ENCODE peak calls at places on chromosomes 1 and 21, in six cellular contexts. G is uterus, R is heart right ventricle, Z is GM12878, K is transverse colon, N is esophagus muscularis mucosa. D is an unnamed sample.
A peak's percentile ranks its signal among the peaks of the same experiment; 100 is the strongest.

GRCh38 chr21:17550671-17551308 is 37.9 kb downstream of the CXADR start:
- DNase-seq in R (no peak), Z (no peak), N (peak; percentile 57), K (no peak), G (no peak), D (no peak)

GRCh38 chr1:234433563-234434285 is 45.3 kb downstream of the TARBP1 start:
- DNase-seq in K (no peak), R (no peak), G (no peak), Z (peak; percentile 26), N (no peak), D (no peak)

GRCh38 chr1:201656670-201657032 is 117.7 kb downstream of the NAV1 start:
- DNase-seq in Z (no peak), K (peak; percentile 50), G (no peak), N (no peak), R (peak; percentile 61), D (no peak)

GRCh38 chr21:37032877-37033471 is 26.5 kb downstream of the RIPPLY3 start:
- DNase-seq in R (no peak), G (no peak), K (no peak), Z (no peak), N (no peak), D (no peak)

GRCh38 chr1:32681999-32682398 is 20.6 kb downstream of the SYNC start:
- DNase-seq in N (no peak), Z (no peak), G (no peak), R (no peak), K (no peak), D (no peak)

GRCh38 chr1:211680752-211681327 is 5.4 kb upstream of the NEK2 start:
- DNase-seq in G (peak; percentile 55), K (peak; percentile 69), R (peak; percentile 52), Z (peak; percentile 80), N (no peak), D (peak; percentile 49)

GRCh38 chr21:36708512-36709029 is 9.7 kb downstream of the SIM2 start:
- DNase-seq in G (no peak), Z (no peak), N (no peak), R (no peak), K (no peak), D (no peak)

GRCh38 chr1:81506691-81507090 is 294.0 kb upstream of the ADGRL2 start:
- DNase-seq in N (no peak), G (no peak), K (no peak), R (no peak), Z (no peak), D (no peak)

GRCh38 chr1:206803221-206803730 is 31.0 kb upstream of the IL10 start:
- DNase-seq in Z (peak; percentile 98), N (no peak), R (no peak), G (no peak), K (peak; percentile 60), D (no peak)

GRCh38 chr1:8510041-8510823 is 192.3 kb downstream of the SLC45A1 start:
- DNase-seq in Z (no peak), K (peak; percentile 28), R (no peak), G (peak; percentile 63), N (no peak), D (no peak)

GRCh38 chr1:167207940-167208623 is 12.6 kb upstream of the POU2F1 start:
- DNase-seq in R (no peak), K (no peak), N (no peak), Z (no peak), G (no peak), D (no peak)
- H3K9me3 ChIP-seq in R (peaks cover 4% of the 10 kb centered on the region), K (peaks cover 10% of the 10 kb centered on the region), N (peaks cover 5% of the 10 kb centered on the region), Z (peaks cover 14% of the 10 kb centered on the region), G (no peaks in the 10 kb centered on the region), D (no peaks in the 10 kb centered on the region)

DNA sequence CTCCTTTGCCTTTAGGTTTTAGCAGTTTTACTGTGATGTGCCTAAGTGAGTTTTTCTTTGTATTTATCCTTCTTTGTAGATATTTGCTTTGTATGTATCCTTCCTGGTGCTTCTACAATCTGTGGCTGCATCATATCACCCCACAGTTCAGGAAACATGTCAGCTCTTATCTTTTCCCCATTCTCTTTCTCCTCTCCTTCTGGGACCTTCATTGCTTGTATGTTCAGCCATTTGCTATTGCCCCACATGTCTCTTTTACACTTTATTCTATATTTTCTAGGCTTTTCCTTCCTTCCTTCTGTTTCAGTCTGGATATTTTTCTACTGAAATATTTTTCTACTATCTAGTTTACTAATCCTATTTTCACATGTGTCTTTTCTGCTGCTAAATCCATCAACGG is 14.9 kb downstream of the KNCN start:
- DNase-seq in G (no peak), Z (no peak), N (no peak), K (no peak), R (no peak), D (no peak)
- H3K9me3 ChIP-seq in G (no peaks in the 10 kb centered on the region), Z (no peaks in the 10 kb centered on the region), N (no peaks in the 10 kb centered on the region), K (no peaks in the 10 kb centered on the region), R (no peaks in the 10 kb centered on the region), D (no peaks in the 10 kb centered on the region)

DNA sequence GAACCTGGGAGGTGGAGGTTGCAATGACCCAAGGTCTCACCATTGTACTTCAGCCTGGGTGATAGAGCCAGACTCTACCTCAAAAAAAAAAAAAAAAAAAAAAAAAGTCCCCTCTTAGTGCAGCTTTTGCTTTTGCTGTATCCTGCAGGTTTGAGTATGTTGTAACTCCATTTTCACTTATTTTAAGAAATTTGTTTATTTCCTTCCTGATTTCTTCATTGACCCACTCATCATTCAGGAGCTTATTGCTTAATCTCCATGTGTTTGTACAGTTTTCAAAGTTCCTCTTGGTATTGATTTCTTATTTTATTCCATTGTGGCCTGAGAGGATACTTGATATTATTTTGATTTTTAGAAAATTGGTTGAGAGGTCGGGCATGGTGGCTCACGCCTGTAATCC is 50.9 kb upstream of the AK4 start:
- DNase-seq in Z (no peak), N (no peak), K (no peak), R (no peak), G (no peak), D (no peak)
- H3K9me3 ChIP-seq in Z (no peaks in the 10 kb centered on the region), N (peaks cover 32% of the 10 kb centered on the region), K (peaks cover 10% of the 10 kb centered on the region), R (peaks cover 30% of the 10 kb centered on the region), G (no peaks in the 10 kb centered on the region), D (peaks cover 25% of the 10 kb centered on the region)

DNA sequence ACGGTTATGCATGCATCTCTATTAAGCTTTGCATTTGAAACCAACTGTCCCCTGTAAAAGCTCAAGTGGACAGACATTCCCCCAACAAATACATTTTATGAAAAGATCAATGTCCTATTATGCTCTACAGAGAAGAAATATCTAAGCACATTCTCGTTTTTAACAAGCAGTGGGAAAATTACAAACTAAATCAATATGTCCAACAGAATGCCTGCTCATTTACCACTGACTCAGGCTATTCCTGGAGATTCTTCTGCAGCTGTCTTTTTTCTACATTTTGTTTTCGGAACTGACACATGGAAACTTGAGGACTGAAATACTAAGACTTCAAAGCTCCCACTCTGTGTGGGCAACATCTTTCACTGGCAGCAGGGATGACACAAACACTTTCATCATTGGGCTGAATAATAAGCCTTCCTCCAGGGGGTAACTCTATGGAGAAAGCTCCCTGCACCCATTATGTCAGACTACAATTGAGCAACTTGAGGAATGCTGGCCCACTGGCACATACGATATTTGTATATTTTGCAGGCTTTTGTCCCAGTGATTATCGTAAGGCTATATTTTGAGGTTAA is 175.6 kb upstream of the NCAM2 start:
- DNase-seq in N (no peak), G (no peak), K (no peak), R (no peak), Z (no peak), D (no peak)
- H3K9me3 ChIP-seq in N (no peaks in the 10 kb centered on the region), G (no peaks in the 10 kb centered on the region), K (no peaks in the 10 kb centered on the region), R (no peaks in the 10 kb centered on the region), Z (no peaks in the 10 kb centered on the region), D (no peaks in the 10 kb centered on the region)

GRCh38 chr21:34166468-34166867 is 93.1 kb downstream of the MRPS6 start:
- DNase-seq in Z (no peak), N (no peak), K (no peak), G (no peak), R (no peak), D (no peak)
- H3K9me3 ChIP-seq in Z (peaks cover 8% of the 10 kb centered on the region), N (peaks cover 59% of the 10 kb centered on the region), K (peaks cover 52% of the 10 kb centered on the region), G (no peaks in the 10 kb centered on the region), R (peaks cover 41% of the 10 kb centered on the region), D (peaks cover 12% of the 10 kb centered on the region)

DNA sequence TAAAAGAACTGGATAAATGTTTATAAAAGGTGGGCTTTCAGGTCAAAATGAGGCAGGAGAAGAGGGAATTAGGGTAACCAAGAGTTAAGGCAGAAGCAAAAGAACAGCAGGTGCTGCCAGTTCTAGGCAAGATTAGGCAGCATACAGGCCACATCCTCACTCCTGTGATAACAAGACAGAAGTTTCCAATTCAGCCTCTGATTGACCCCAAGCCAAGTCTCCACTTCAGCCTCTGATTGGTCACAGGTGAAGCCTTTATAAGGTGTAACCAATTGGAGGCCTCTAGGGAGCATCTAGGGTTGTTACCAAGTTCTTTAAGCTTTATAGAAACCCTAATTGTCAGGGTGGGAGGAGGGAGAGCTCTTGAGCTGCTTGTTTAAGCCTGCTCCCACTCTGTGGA is 160.8 kb downstream of the MATN1 start:
- DNase-seq in G (no peak), Z (no peak), R (no peak), K (no peak), N (no peak), D (no peak)
- H3K9me3 ChIP-seq in G (no peaks in the 10 kb centered on the region), Z (no peaks in the 10 kb centered on the region), R (peaks cover 15% of the 10 kb centered on the region), K (peaks cover 40% of the 10 kb centered on the region), N (peaks cover 41% of the 10 kb centered on the region), D (peaks cover 38% of the 10 kb centered on the region)

DNA sequence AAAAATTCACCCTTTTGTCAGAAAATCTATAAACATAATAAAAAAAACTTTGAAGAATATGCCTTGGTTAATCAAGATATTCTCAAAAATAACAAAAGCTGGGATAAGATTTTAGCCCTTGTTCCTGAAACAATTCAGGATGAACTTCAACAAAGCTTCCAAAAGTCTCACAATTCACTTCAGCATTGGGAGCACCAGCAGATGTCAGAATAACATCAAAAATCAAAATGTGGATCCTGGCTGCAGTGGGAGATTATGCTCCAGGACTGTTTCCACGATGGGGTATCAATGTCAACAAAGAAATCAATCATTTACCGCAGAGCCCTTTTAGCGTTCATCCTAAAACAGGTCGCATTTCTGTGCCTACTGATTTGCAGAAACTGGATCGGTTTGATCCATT is 35.2 kb downstream of the ZNF670 start:
- DNase-seq in R (no peak), N (no peak), K (no peak), G (no peak), Z (no peak), D (no peak)
- H3K9me3 ChIP-seq in R (peaks cover 22% of the 10 kb centered on the region), N (peaks cover under 1% of the 10 kb centered on the region), K (peaks cover 56% of the 10 kb centered on the region), G (no peaks in the 10 kb centered on the region), Z (peaks cover 20% of the 10 kb centered on the region), D (no peaks in the 10 kb centered on the region)

GRCh38 chr1:39835935-39836594 is 47.2 kb downstream of the TRIT1 start:
- DNase-seq in G (no peak), N (no peak), Z (no peak), R (no peak), K (no peak), D (no peak)

GRCh38 chr1:39836595-39837110 is 46.7 kb downstream of the TRIT1 start:
- DNase-seq in K (no peak), N (no peak), Z (no peak), R (no peak), G (no peak), D (no peak)

GRCh38 chr1:39833121-39833520 is 44.5 kb upstream of the BMP8B start:
- DNase-seq in K (no peak), G (no peak), R (no peak), Z (no peak), N (no peak), D (no peak)

GRCh38 chr1:39833616-39834015 is 45.0 kb upstream of the BMP8B start:
- DNase-seq in G (no peak), R (no peak), N (no peak), K (no peak), Z (no peak), D (no peak)

DNA sequence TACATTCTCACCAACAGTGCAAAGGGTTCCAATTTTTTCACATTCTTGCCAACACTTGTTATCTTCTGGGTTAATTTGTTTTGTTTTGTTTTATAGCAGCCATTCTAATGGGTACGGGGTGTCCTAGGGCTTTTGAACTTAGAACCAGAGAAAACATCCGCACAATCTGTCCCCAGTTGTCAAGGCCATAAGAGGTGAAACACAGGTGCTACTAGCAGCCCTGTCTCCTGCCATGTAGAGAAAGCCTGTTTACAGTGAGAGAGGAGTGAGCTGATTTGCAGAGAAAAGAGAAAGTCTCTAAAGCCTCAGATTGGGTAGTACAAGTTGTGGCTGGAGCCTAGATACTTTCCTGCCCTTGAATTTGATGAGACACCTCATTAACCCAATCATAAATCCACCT is 46.4 kb upstream of the BMP8B start:
- DNase-seq in R (no peak), N (no peak), Z (no peak), K (no peak), G (no peak), D (no peak)
- H3K9me3 ChIP-seq in R (no peaks in the 10 kb centered on the region), N (no peaks in the 10 kb centered on the region), Z (no peaks in the 10 kb centered on the region), K (no peaks in the 10 kb centered on the region), G (no peaks in the 10 kb centered on the region), D (no peaks in the 10 kb centered on the region)

D was measured in tibial artery.